ENCODE peak calls at places on chromosomes 1 and 21, in ten cellular contexts. L is HFF-Myc, Y is ovary, V is cardiac muscle cell, Q is NCI-H774, T is C1 segment of cervical spinal cord, N is COR-L47, U is lower lobe of right lung, R is smooth muscle cell of the brain vasculature, X is neural crest cell. C is an unnamed sample.

GRCh38 chr1:58814251-58815068 is 30.6 kb upstream of the JUN start:
- DNase-seq in L (no peak), Y (peak; percentile 66), V (no peak), Q (peak; percentile 45), T (no peak), N (no peak), U (peak; percentile 84), R (no peak), X (peak; percentile 11), C (no peak)

GRCh38 chr1:89566761-89567174 is 42.1 kb downstream of the LRRC8B start:
- DNase-seq in L (no peak), Y (peak; percentile 70), V (peak; percentile 51), Q (no peak), T (no peak), N (no peak), U (peak; percentile 66), R (no peak), X (no peak), C (no peak)

GRCh38 chr1:55071477-55071876 is 32.1 kb downstream of the PCSK9 start:
- DNase-seq in L (no peak), Y (no peak), V (peak; percentile 79), Q (peak; percentile 4), T (no peak), N (peak; percentile 31), U (no peak), R (no peak), X (peak; percentile 25), C (no peak)

GRCh38 chr1:66704177-66704880 is 47.9 kb upstream of the DYNLT5 start:
- DNase-seq in L (no peak), Y (no peak), V (no peak), Q (no peak), T (no peak), N (no peak), U (no peak), R (no peak), X (no peak), C (no peak)

GRCh38 chr1:229023651-229024295 is 247.1 kb upstream of the RAB4A start:
- DNase-seq in L (no peak), Y (no peak), V (no peak), Q (no peak), T (no peak), N (no peak), U (peak; percentile 66), R (no peak), X (no peak), C (no peak)

GRCh38 chr1:28830814-28831213 is 18.8 kb downstream of the OPRD1 start:
- DNase-seq in L (peak; percentile 77), Y (no peak), V (no peak), Q (no peak), T (no peak), N (peak; percentile 80), U (no peak), R (no peak), X (no peak), C (no peak)

GRCh38 chr1:235336903-235337302 is 8.5 kb downstream of the GGPS1 start:
- DNase-seq in L (no peak), Y (no peak), V (no peak), Q (no peak), T (no peak), N (no peak), U (no peak), R (no peak), X (no peak), C (no peak)

GRCh38 chr1:112359961-112360767 is 35.9 kb upstream of the CTTNBP2NL start:
- DNase-seq in L (no peak), Y (peak; percentile 72), V (no peak), Q (no peak), T (peak; percentile 17), N (no peak), U (peak; percentile 62), R (no peak), X (no peak), C (no peak)

GRCh38 chr1:63442141-63442475 is 74.7 kb downstream of the ALG6 start:
- DNase-seq in L (no peak), Y (no peak), V (no peak), Q (no peak), T (no peak), N (no peak), U (no peak), R (no peak), X (no peak), C (no peak)

GRCh38 chr1:202086579-202087350 is 36.0 kb upstream of the GPR37L1 start:
- DNase-seq in L (no peak), Y (no peak), V (no peak), Q (no peak), T (no peak), N (peak; percentile 48), U (peak; percentile 50), R (no peak), X (no peak), C (no peak)

GRCh38 chr1:107404756-107405155 is 263.9 kb downstream of the NTNG1 start:
- DNase-seq in L (no peak), Y (no peak), V (no peak), Q (no peak), T (no peak), N (no peak), U (no peak), R (no peak), X (no peak), C (no peak)

GRCh38 chr1:175287377-175287776 is 94.8 kb upstream of the KIAA0040 start:
- DNase-seq in L (no peak), Y (no peak), V (no peak), Q (no peak), T (no peak), N (no peak), U (no peak), R (no peak), X (no peak), C (no peak)

GRCh38 chr1:31586376-31587327 is 10.3 kb downstream of the TINAGL1 start:
- DNase-seq in L (no peak), Y (no peak), V (no peak), Q (no peak), T (no peak), N (no peak), U (no peak), R (no peak), X (no peak), C (no peak)

GRCh38 chr21:33644383-33645074 is 2.2 kb downstream of the ITSN1 start:
- DNase-seq in L (no peak), Y (no peak), V (no peak), Q (no peak), T (no peak), N (no peak), U (no peak), R (no peak), X (no peak), C (no peak)

GRCh38 chr1:174883361-174883760 is 116.4 kb upstream of the CACYBP start:
- DNase-seq in L (peak; percentile 22), Y (no peak), V (no peak), Q (no peak), T (no peak), N (peak; percentile 30), U (no peak), R (no peak), X (no peak), C (no peak)

GRCh38 chr1:87212431-87213125 is 116.1 kb upstream of the LMO4 start:
- DNase-seq in L (no peak), Y (no peak), V (no peak), Q (no peak), T (no peak), N (no peak), U (no peak), R (no peak), X (no peak), C (no peak)

GRCh38 chr1:53562256-53562982 is 103.2 kb downstream of the DMRTB1 start:
- DNase-seq in L (no peak), Y (peak; percentile 4), V (no peak), Q (no peak), T (no peak), N (no peak), U (no peak), R (no peak), X (no peak), C (no peak)

GRCh38 chr1:174433451-174433850 is 14.3 kb upstream of the GPR52 start:
- DNase-seq in L (peak; percentile 2), Y (no peak), V (no peak), Q (no peak), T (no peak), N (no peak), U (no peak), R (no peak), X (no peak), C (no peak)

GRCh38 chr21:40841524-40842196 is 5.3 kb downstream of the DSCAM start:
- DNase-seq in L (no peak), Y (no peak), V (peak; percentile 88), Q (peak; percentile 39), T (peak; percentile 26), N (peak; percentile 93), U (peak; percentile 65), R (no peak), X (peak; percentile 57), C (no peak)

GRCh38 chr1:199859525-199859924 is 168.0 kb upstream of the NR5A2 start:
- DNase-seq in L (peak; percentile 64), Y (no peak), V (no peak), Q (no peak), T (no peak), N (no peak), U (no peak), R (no peak), X (no peak), C (peak; percentile 17)